ENCODE peak calls at places on chromosomes 11 and 22, in four cellular contexts. X is GM23338, Y is SK-N-SH, L is OCI-LY7. G is an unnamed sample.

GRCh38 chr22:46462726-46463371 is 74.6 kb downstream of the CELSR1 start:
- DNase-seq in X (no peak), Y (no peak), L (no peak), G (peak; percentile 80)

GRCh38 chr11:44387825-44388224 is 77.9 kb upstream of the ALX4 start:
- DNase-seq in L (no peak), Y (no peak), X (no peak), G (no peak)

GRCh38 chr11:64299847-64300648 is at the start of gene CATSPERZ:
- DNase-seq in L (no peak), X (peak; percentile 81), Y (no peak), G (no peak)

GRCh38 chr11:57567512-57568329 is at the start of gene UBE2L6:
- DNase-seq in Y (peak; percentile 91), X (peak; percentile 74), L (peak; percentile 84), G (no peak)

GRCh38 chr11:66951927-66952337 is 6.3 kb downstream of the PC start:
- DNase-seq in X (no peak), Y (peak; percentile 91), L (no peak), G (no peak)

GRCh38 chr22:22867996-22868715 is 19.5 kb upstream of the IGLL5 start:
- DNase-seq in L (no peak), X (no peak), Y (no peak), G (no peak)

GRCh38 chr11:115208808-115209259 is 295.4 kb downstream of the CADM1 start:
- DNase-seq in L (no peak), Y (no peak), X (no peak), G (no peak)

GRCh38 chr22:24731786-24732185 is 42.7 kb downstream of the PIWIL3 start:
- DNase-seq in L (no peak), Y (no peak), X (no peak), G (no peak)

GRCh38 chr11:19846654-19847330 is 134.2 kb downstream of the NAV2 start:
- DNase-seq in L (no peak), Y (no peak), X (peak; percentile 27), G (no peak)

GRCh38 chr11:71151561-71151960 is 100.8 kb downstream of the SHANK2 start:
- DNase-seq in Y (peak; percentile 52), X (no peak), L (no peak), G (no peak)

GRCh38 chr11:120563698-120564572 is 52.4 kb downstream of the GRIK4 start:
- DNase-seq in X (peak; percentile 83), L (no peak), Y (no peak), G (no peak)

GRCh38 chr11:17734986-17735822 is 623 bp downstream of the KCNC1 start:
- DNase-seq in X (peak; percentile 87), Y (peak; percentile 86), L (no peak), G (peak; percentile 56)

GRCh38 chr22:39241632-39242388 is 3.0 kb downstream of the PDGFB start:
- DNase-seq in X (no peak), L (no peak), Y (no peak), G (no peak)

GRCh38 chr11:85718126-85718943 is 32.3 kb upstream of the CCDC89 start:
- DNase-seq in Y (no peak), L (no peak), X (no peak), G (no peak)

GRCh38 chr11:104487035-104487775 is 323.3 kb upstream of the PDGFD start:
- DNase-seq in Y (peak; percentile 24), L (no peak), X (no peak), G (no peak)

GRCh38 chr11:73539506-73540084 is 58.3 kb downstream of the FAM168A start:
- DNase-seq in X (no peak), Y (peak; percentile 50), L (no peak), G (no peak)

GRCh38 chr11:103091024-103091423 is 936 bp downstream of the DCUN1D5 start:
- DNase-seq in L (peak; percentile 21), Y (peak; percentile 25), X (peak; percentile 61), G (peak; percentile 35)

GRCh38 chr11:6606471-6607189 is 3.1 kb downstream of the ILK start:
- DNase-seq in X (peak; percentile 97), L (peak; percentile 52), Y (peak; percentile 91), G (peak; percentile 78)

GRCh38 chr22:44783581-44783980 is 31.2 kb downstream of the ARHGAP8 start:
- DNase-seq in X (peak; percentile 36), L (no peak), Y (no peak), G (no peak)

GRCh38 chr11:69164824-69165223 is 9.1 kb downstream of the SMIM38 start:
- DNase-seq in X (no peak), Y (no peak), L (no peak), G (no peak)

GRCh38 chr11:62806611-62807121 is 1.4 kb upstream of the NXF1 start:
- DNase-seq in Y (no peak), X (no peak), L (peak; percentile 41), G (no peak)

GRCh38 chr11:119057000-119057769 is at the start of gene HYOU1:
- DNase-seq in Y (peak; percentile 99), X (peak; percentile 100), L (peak; percentile 99), G (peak; percentile 98)

GRCh38 chr11:69540118-69541000 is 58.9 kb downstream of the LINC01488 start:
- DNase-seq in X (peak; percentile 62), Y (peak; percentile 69), L (no peak), G (peak; percentile 16)

GRCh38 chr11:91776660-91777059 is 448.0 kb upstream of the FAT3 start:
- DNase-seq in L (no peak), X (no peak), Y (no peak), G (no peak)

GRCh38 chr11:88320149-88320559 is 17.4 kb downstream of the CTSC start:
- DNase-seq in X (no peak), Y (no peak), L (no peak), G (peak; percentile 49)

GRCh38 chr22:42692239-42693054 is 28.2 kb downstream of the A4GALT start:
- DNase-seq in X (peak; percentile 45), L (peak; percentile 72), Y (no peak), G (no peak)

GRCh38 chr11:132943737-132944556 is 588.4 kb downstream of the OPCML start:
- DNase-seq in X (peak; percentile 62), Y (peak; percentile 70), L (no peak), G (no peak)

GRCh38 chr22:44385781-44386180 is 73.0 kb upstream of the SHISAL1 start:
- DNase-seq in X (no peak), L (no peak), Y (no peak), G (no peak)

GRCh38 chr11:46116007-46116711 is 5.1 kb downstream of the PHF21A start:
- DNase-seq in L (no peak), Y (no peak), X (no peak), G (no peak)
- H4K20me1 ChIP-seq in L (peaks cover 11% of the 10 kb centered on the region), Y (peaks cover 68% of the 10 kb centered on the region), X (no peaks in the 10 kb centered on the region), G (no peaks in the 10 kb centered on the region)

DNA sequence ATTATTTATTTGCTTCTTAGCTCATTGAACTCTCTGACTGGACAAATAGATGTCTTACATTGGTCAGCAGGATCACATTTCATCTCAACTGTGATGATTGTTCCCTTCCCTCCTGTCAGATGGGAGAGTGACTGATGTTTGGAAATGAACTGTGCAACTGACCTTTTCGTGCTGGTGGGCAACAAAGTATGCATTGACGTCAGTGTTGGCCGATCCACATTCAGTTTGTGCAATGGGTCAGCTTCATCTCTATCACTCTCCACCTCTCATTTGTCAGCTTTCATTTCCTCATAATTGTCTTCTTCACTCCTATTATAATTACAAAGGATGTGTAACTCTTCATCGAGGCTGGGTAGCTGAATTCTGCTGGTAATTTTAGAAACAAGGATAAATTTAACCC is 71.3 kb downstream of the PPP2R1B start:
- DNase-seq in Y (no peak), X (no peak), L (peak; percentile 58), G (no peak)
- TF ChIP-seq EZH2phosphoT487 in Y (no peak), X (no peak), L (no peak), G (no peak)

GRCh38 chr11:14308114-14308896 is 50.7 kb downstream of the RRAS2 start:
- DNase-seq in X (peak; percentile 64), L (peak; percentile 39), Y (peak; percentile 32), G (peak; percentile 62)

GRCh38 chr11:14306481-14306880 is 52.5 kb downstream of the RRAS2 start:
- DNase-seq in X (peak; percentile 72), Y (no peak), L (no peak), G (peak; percentile 30)

GRCh38 chr11:14310696-14311095 is 48.3 kb downstream of the RRAS2 start:
- DNase-seq in X (no peak), L (no peak), Y (no peak), G (no peak)

GRCh38 chr11:14308897-14309387 is 50.0 kb downstream of the RRAS2 start:
- DNase-seq in Y (no peak), L (no peak), X (no peak), G (no peak)

GRCh38 chr11:14309425-14310192 is 49.4 kb downstream of the RRAS2 start:
- DNase-seq in L (no peak), X (no peak), Y (no peak), G (no peak)
- H3K4me1 ChIP-seq in L (no peaks in the 10 kb centered on the region), X (peaks cover 86% of the 10 kb centered on the region), Y (no peaks in the 10 kb centered on the region), G (peaks cover 47% of the 10 kb centered on the region)

DNA sequence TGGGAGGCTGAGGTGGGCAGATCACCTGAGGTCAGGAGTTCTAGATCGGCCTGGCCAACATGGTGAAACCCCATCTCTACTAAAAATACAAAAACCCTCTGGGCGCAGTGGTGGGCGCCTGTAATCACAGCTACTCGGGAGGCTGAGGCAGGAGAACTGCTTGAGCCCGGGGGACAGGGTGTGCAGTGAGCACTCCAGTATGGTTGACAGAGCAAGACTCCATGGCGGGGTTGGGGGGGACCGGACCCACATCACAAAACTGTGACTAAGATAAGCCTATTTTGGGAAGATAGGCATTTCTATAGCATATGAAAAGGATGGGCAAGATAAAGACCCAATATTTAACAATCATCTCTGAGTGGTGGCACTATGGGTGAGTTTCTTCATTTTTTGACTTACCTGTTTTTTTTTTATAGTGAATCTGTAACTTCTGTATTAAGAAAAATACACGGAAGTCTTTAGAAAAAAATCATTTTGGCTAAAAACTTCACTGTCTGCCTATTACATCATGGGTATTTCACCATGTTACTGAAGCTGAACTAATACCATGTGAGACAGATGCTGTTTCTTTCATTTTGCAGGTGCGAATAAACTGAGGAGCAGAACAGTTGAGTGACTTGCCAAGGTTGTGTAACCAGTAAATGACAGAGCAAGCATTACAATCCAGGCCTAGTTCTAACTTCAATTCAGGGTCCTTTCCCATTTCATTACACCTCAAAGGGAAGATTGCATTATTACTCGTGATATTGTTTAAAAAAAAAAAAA is 2.5 kb downstream of the CELF1 start:
- DNase-seq in Y (no peak), X (no peak), L (peak; percentile 56), G (no peak)
- H4K20me1 ChIP-seq in Y (peaks cover 62% of the 10 kb centered on the region), X (peaks cover 56% of the 10 kb centered on the region), L (peaks cover 25% of the 10 kb centered on the region), G (peaks cover 34% of the 10 kb centered on the region)

GRCh38 chr11:1882265-1883238 is 9.1 kb downstream of the PRR33 start:
- DNase-seq in Y (peak; percentile 97), X (peak; percentile 90), L (peak; percentile 80), G (peak; percentile 77)
- TF ChIP-seq EZH2phosphoT487 in Y (no peak), X (no peak), L (no peak), G (no peak)

DNA sequence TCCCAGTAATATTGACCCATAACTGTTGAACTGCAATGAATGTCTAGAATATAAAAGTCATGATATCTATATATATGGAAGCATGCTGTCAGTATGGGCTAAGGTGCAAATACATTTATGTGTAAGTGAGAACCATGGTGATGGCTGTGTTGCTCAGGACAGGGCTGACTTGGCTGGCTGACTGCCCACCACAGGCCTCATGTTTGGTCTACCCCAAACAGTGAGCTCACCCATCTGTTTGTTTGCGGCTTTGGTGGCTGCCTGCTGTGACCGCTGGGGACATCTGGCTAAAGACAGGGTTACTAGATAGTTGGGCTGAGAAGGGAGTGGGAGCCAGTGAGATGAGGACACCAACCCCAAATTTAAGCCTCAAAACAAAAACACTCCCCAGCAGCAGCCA is 6.3 kb downstream of the CD44 start:
- DNase-seq in X (no peak), Y (no peak), L (no peak), G (peak; percentile 81)
- H3K4me1 ChIP-seq in X (peaks cover 10% of the 10 kb centered on the region), Y (peaks cover 5% of the 10 kb centered on the region), L (peaks cover 28% of the 10 kb centered on the region), G (peaks cover 57% of the 10 kb centered on the region)

GRCh38 chr11:3830741-3831140 is 10.0 kb downstream of the RHOG start:
- DNase-seq in Y (no peak), X (no peak), L (no peak), G (no peak)
- H4K20me1 ChIP-seq in Y (peaks cover 74% of the 10 kb centered on the region), X (peaks cover 35% of the 10 kb centered on the region), L (no peaks in the 10 kb centered on the region), G (no peaks in the 10 kb centered on the region)

GRCh38 chr11:12070446-12071267 is 39.7 kb upstream of the MICAL2 start:
- DNase-seq in X (no peak), L (no peak), Y (no peak), G (no peak)
- TF ChIP-seq EZH2phosphoT487 in X (no peak), L (no peak), Y (no peak), G (no peak)

G was measured in PC-3.